ENCODE peak calls at places on chromosomes 4 and X, in seven cellular contexts. N is colonic mucosa; F is LoVo; I is astrocyte of the spinal cord; Y is activated CD8-positive, alpha-beta memory T cell treated with anti-CD3 and anti-CD28 coated beads for 24 hours; R is left lung; M is stromal cell of bone marrow. K is an unnamed sample.

GRCh38 chrX:69664693-69665092 is 48.8 kb downstream of the EDA start:
- DNase-seq in I (no peak), F (no peak), Y (no peak), N (no peak), R (no peak), M (no peak), K (no peak)

GRCh38 chrX:112512509-112512908 is 167.2 kb downstream of the LHFPL1 start:
- DNase-seq in N (no peak), F (no peak), I (no peak), R (no peak), M (no peak), Y (no peak), K (no peak)

GRCh38 chr4:19478791-19479190 is 772.9 kb upstream of the SLIT2 start:
- DNase-seq in N (no peak), R (no peak), Y (no peak), M (no peak), F (no peak), I (peak; percentile 33), K (no peak)

GRCh38 chr4:182496392-182496791 is 253.2 kb downstream of the TENM3 start:
- DNase-seq in R (no peak), N (no peak), F (no peak), M (no peak), I (no peak), Y (no peak), K (no peak)

GRCh38 chr4:53656421-53656981 is 65.2 kb upstream of the LNX1 start:
- DNase-seq in R (no peak), N (no peak), M (peak; percentile 84), F (no peak), Y (no peak), I (peak; percentile 14), K (no peak)

GRCh38 chr4:130712038-130712437 is 1616.1 kb downstream of the C4orf33 start:
- DNase-seq in F (no peak), R (no peak), Y (no peak), M (no peak), N (no peak), I (peak; percentile 7), K (no peak)

GRCh38 chr4:33411182-33411581 is 2691.0 kb downstream of the PCDH7 start:
- DNase-seq in F (no peak), Y (no peak), I (peak; percentile 81), N (no peak), M (peak; percentile 3), R (no peak), K (peak; percentile 26)

GRCh38 chrX:22184096-22184495 is 88.6 kb upstream of the CBLL2 start:
- DNase-seq in N (no peak), M (no peak), Y (no peak), I (no peak), F (no peak), R (no peak), K (no peak)

GRCh38 chr4:21139327-21139726 is 439.1 kb downstream of the PACRGL start:
- DNase-seq in R (no peak), N (no peak), F (no peak), M (no peak), I (no peak), Y (no peak), K (no peak)

GRCh38 chr4:37745946-37746345 is 59.8 kb upstream of the RELL1 start:
- DNase-seq in N (no peak), F (no peak), I (peak; percentile 15), R (no peak), Y (no peak), M (no peak), K (no peak)

GRCh38 chr4:144421839-144422565 is 224.0 kb upstream of the HHIP start:
- DNase-seq in F (no peak), I (no peak), Y (no peak), N (no peak), R (no peak), M (no peak), K (no peak)

GRCh38 chrX:146934256-146934655 is 119.7 kb upstream of the CXorf51A start:
- DNase-seq in M (no peak), R (no peak), F (no peak), Y (no peak), I (no peak), N (no peak), K (no peak)

GRCh38 chr4:6909970-6910339 is 329 bp downstream of the TBC1D14 start:
- DNase-seq in N (peak; percentile 45), I (no peak), F (no peak), Y (no peak), R (no peak), M (no peak), K (no peak)

GRCh38 chr4:123632646-123633045 is 236.1 kb downstream of the SPRY1 start:
- DNase-seq in M (no peak), F (no peak), N (no peak), Y (no peak), R (no peak), I (no peak), K (no peak)

GRCh38 chrX:53000447-53001208 is 42.3 kb upstream of the FAM156A start:
- DNase-seq in F (no peak), M (no peak), R (no peak), I (no peak), Y (peak; percentile 60), N (no peak), K (no peak)

GRCh38 chr4:100041646-100042045 is 91.6 kb upstream of the H2AZ1 start:
- DNase-seq in I (no peak), M (no peak), R (no peak), N (no peak), F (no peak), Y (no peak), K (no peak)

GRCh38 chr4:184648220-184649025 is 824 bp downstream of the CASP3 start:
- DNase-seq in M (no peak), I (peak; percentile 52), F (peak; percentile 20), Y (peak; percentile 81), R (peak; percentile 76), N (peak; percentile 60), K (peak; percentile 46)